ENCODE peak calls at places on chromosomes 2 and 18, in eight cellular contexts. C, W, P, N, G, M, Z and H are unnamed samples.

GRCh38 chr2:128646091-128646490 is 327.4 kb upstream of the HS6ST1 start:
- DNase-seq in G (no peak), W (no peak), C (no peak), M (no peak), N (no peak), Z (no peak), P (no peak), H (no peak)

GRCh38 chr2:20611077-20611843 is 39.6 kb downstream of the HS1BP3 start:
- DNase-seq in M (peak; percentile 78), N (peak; percentile 100), W (no peak), Z (peak; percentile 97), G (no peak), P (no peak), C (peak; percentile 99), H (no peak)

GRCh38 chr18:79392226-79392625 is 3.5 kb upstream of the NFATC1 start:
- DNase-seq in N (no peak), Z (no peak), W (no peak), P (no peak), M (no peak), G (no peak), C (no peak), H (no peak)

GRCh38 chr2:25567406-25567805 is 106.0 kb downstream of the DTNB start:
- DNase-seq in M (no peak), Z (peak; percentile 70), W (peak; percentile 59), N (peak; percentile 57), G (no peak), P (peak; percentile 38), C (peak; percentile 67), H (peak; percentile 32)

GRCh38 chr2:165176780-165177179 is 27.1 kb downstream of the SCN3A start:
- DNase-seq in N (no peak), W (no peak), P (no peak), Z (no peak), M (no peak), C (no peak), G (no peak), H (no peak)

GRCh38 chr2:140257692-140258300 is 1477.6 kb upstream of the NXPH2 start:
- DNase-seq in C (peak; percentile 52), M (no peak), G (no peak), N (peak; percentile 47), W (no peak), P (peak; percentile 1), Z (no peak), H (no peak)

GRCh38 chr2:46719499-46719898 is 196.1 kb downstream of the MCFD2 start:
- DNase-seq in P (no peak), G (no peak), N (peak; percentile 45), C (peak; percentile 47), W (peak; percentile 83), M (no peak), Z (peak; percentile 80), H (no peak)

GRCh38 chr2:206971805-206972204 is 32.5 kb downstream of the CPO start:
- DNase-seq in Z (peak; percentile 59), N (peak; percentile 59), G (no peak), C (peak; percentile 56), M (no peak), W (no peak), P (no peak), H (no peak)

GRCh38 chr2:118834901-118835738 is 12.3 kb downstream of the EN1 start:
- DNase-seq in W (no peak), P (no peak), C (peak; percentile 47), M (no peak), Z (no peak), G (peak; percentile 89), N (no peak), H (peak; percentile 21)

GRCh38 chr18:54958711-54959625 is at the start of gene CCDC68:
- DNase-seq in M (peak; percentile 52), P (no peak), Z (peak; percentile 48), C (peak; percentile 57), G (peak; percentile 69), N (peak; percentile 51), W (peak; percentile 48), H (peak; percentile 85)

GRCh38 chr18:54956506-54956905 is 2.8 kb downstream of the CCDC68 start:
- DNase-seq in P (no peak), W (no peak), C (no peak), N (no peak), Z (no peak), G (no peak), M (no peak), H (no peak)

GRCh38 chr18:54960197-54960596 is 936 bp upstream of the CCDC68 start:
- DNase-seq in P (no peak), G (no peak), W (no peak), Z (no peak), N (peak; percentile 59), M (no peak), C (no peak), H (no peak)

GRCh38 chr18:54957295-54957694 is 2.0 kb downstream of the CCDC68 start:
- DNase-seq in Z (peak; percentile 61), W (no peak), C (no peak), N (peak; percentile 37), P (no peak), M (no peak), G (no peak), H (no peak)

GRCh38 chr18:54957987-54958386 is 1.3 kb downstream of the CCDC68 start:
- DNase-seq in G (no peak), Z (peak; percentile 82), P (no peak), N (peak; percentile 71), M (no peak), W (peak; percentile 55), C (peak; percentile 69), H (peak; percentile 7)
- H3K4me3 ChIP-seq in G (no peak overlapping the region), Z (peak overlapping the region; percentile 70), P (no peak overlapping the region), N (no peak overlapping the region), M (peak overlapping the region; percentile 74), W (peak overlapping the region; percentile 66), C (no peak overlapping the region), H (peak overlapping the region; percentile 63)

DNA sequence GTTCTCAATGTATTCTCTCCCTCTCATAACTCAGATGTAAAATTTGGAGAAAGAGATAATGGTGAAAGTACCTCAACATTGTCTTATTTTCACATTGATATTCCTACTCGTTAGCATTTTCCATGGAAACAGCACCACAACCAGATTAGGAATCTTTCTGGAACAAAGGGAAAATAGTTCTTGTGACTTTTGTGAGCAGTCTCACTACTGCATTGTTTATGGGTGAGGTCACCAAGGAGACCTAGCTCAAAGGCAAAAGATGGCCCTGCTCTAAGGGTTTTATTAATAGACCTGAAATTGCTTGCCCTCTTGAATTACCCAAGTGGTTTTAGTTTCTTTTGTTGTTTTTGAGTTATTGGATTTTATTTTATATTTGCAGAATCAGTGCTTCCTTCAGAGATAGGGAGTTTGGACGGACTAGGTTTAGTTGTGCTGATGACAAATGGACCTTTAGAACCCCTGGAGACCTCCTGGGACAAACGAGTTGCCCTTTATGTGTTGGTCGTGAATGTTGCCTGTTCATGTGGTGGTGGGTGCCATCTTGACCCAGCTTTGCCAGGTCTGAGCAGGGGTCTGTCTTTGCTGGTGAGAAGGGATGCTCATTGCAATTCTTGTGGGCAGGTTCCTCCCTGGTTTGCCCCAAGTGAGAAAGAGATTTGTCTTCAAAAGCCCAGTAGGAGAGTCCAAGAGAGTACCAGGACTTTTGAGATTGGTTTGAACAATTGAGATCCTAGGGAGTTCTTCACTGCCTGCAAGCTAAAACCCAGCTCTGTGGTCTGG is 58.1 kb downstream of the INPP4A start:
- DNase-seq in Z (peak; percentile 81), W (no peak), C (peak; percentile 86), P (no peak), G (no peak), N (peak; percentile 50), M (no peak), H (no peak)
- H3K4me3 ChIP-seq in Z (no peak overlapping the region), W (no peak overlapping the region), C (no peak overlapping the region), P (no peak overlapping the region), G (no peak overlapping the region), N (no peak overlapping the region), M (no peak overlapping the region), H (no peak overlapping the region)

DNA sequence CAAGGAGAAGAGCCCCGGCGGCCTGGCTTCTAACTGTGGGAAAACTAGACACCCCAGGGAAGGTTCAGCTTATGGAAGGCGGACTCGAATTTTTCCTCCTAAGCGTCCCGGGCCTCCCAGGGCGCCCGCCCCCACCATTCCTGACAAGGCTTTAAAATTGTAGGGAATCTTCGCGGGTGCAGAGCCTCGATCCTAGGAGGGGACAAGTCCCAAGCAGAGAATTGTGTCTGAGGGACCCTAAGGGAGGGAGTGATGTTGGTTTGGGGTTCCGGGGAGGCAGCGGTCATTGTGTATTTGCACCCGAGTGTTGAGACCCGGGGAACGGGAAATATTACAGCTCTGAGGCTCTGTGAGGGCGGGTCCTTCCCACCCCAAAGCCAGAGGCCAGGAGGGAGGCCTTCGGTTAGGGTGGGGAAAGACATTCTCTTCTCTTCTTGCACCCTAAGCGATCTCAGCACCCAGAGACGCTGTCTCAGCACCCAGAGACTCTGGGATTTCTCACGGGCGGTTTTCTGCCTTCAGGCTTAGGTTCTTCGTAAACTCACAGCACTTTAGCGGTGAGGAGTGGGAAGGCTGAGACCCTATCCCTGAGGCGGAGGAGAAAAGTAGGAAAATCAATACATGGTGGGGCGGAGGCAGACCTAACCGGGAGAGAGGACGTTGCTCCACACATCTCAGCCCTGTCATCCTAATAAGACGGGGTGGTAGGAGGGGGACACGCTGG is 7.6 kb downstream of the OSR1 start:
- DNase-seq in C (no peak), P (no peak), W (no peak), M (no peak), G (peak; percentile 61), N (no peak), Z (no peak), H (no peak)
- H3K4me3 ChIP-seq in C (no peak overlapping the region), P (no peak overlapping the region), W (no peak overlapping the region), M (peak overlapping the region; percentile 57), G (peak overlapping the region; percentile 30), N (no peak overlapping the region), Z (no peak overlapping the region), H (no peak overlapping the region)

DNA sequence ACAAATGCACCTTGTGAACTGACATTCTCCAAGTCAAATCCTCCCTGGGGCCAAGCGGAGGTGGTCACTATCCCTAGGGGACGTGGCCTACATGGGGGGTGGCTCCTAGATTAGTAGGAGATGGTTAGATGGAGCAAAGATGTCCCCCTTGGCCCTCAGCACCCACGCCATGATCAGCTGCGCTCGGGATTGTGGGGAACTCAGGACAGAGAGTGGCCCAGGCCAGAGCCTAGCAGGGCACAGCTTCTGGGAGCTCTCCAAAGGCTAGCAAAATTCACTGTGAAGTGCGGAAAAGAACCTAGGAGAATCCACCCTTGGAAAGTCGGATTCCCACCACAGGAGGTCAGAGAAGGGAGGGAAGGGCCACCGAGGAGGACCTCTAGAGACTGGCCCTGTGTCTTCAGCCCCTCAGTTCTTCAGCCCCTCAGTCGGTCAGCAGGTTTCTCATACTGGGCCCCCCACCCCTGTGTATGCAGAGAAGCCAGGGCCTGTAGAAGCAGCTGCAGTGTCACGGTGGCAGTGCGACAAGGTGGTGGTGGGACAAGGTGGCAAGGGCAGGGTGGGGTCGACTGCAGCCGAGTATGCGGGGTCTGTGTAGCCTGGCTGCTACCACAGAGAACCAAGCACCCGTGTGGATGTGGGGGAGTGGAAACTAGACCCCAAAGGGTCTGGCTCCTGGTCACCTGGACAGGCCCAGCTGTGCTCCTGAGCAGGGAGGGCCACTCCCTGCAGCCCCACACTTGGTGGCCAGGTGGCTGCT is 18.4 kb downstream of the GPR55 start:
- DNase-seq in M (no peak), Z (no peak), W (no peak), G (no peak), N (no peak), C (no peak), P (no peak), H (no peak)
- H3K4me3 ChIP-seq in M (no peak overlapping the region), Z (no peak overlapping the region), W (no peak overlapping the region), G (no peak overlapping the region), N (no peak overlapping the region), C (no peak overlapping the region), P (no peak overlapping the region), H (no peak overlapping the region)

DNA sequence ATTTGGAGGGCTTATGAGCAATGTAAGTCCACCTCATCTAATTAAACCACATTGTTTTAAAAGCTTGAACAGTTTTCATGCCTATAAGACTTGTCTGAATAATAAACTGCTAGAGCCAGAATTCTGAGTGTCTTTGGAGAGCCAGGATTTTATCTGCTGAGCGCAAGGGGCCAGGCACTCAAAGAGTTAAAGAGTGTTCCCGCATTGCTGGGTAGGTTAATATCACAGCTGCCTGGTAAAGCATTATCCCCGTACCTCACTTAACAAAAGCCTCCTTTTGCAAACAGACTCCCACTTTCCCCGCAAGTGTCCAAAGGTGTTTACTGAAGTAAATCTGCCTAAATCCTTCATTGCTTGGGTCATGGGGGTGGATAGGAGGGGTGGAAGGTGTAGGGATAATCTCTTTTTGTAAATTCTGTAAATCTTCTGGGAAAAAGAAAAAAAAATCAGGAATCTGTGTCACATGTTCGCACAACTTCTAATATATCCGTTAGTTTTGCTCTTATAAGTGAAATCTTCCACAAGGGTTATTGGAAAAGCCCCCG is 10.8 kb downstream of the ZEB2 start:
- DNase-seq in G (no peak), W (no peak), Z (peak; percentile 44), C (no peak), M (no peak), N (no peak), P (no peak), H (no peak)
- H3K4me3 ChIP-seq in G (no peak overlapping the region), W (no peak overlapping the region), Z (no peak overlapping the region), C (no peak overlapping the region), M (peak overlapping the region; percentile 85), N (no peak overlapping the region), P (no peak overlapping the region), H (no peak overlapping the region)